ENCODE peak calls at places on chromosomes 2 and 18, in five cellular contexts. U, G, R, H and E are unnamed samples.

GRCh38 chr2:85259101-85259590 is 68.6 kb downstream of the TGOLN2 start:
- DNase-seq in U (no peak), H (peak; percentile 43), R (peak; percentile 60), G (no peak), E (peak; percentile 31)

GRCh38 chr2:239376351-239376750 is 24.5 kb downstream of the HDAC4 start:
- DNase-seq in H (peak; percentile 64), G (no peak), R (no peak), U (no peak), E (no peak)

GRCh38 chr2:197163755-197164753 is 146.5 kb downstream of the ANKRD44 start:
- DNase-seq in R (no peak), G (peak; percentile 27), H (no peak), U (no peak), E (peak; percentile 83)

GRCh38 chr2:113309655-113310387 is 31.1 kb upstream of the PAX8 start:
- DNase-seq in G (no peak), H (no peak), U (no peak), R (peak; percentile 18), E (no peak)

GRCh38 chr2:205872716-205873115 is 190.4 kb downstream of the NRP2 start:
- DNase-seq in R (no peak), H (no peak), G (no peak), U (no peak), E (no peak)

GRCh38 chr18:56574827-56575226 is 63.6 kb downstream of the TXNL1 start:
- DNase-seq in R (no peak), H (no peak), G (no peak), U (no peak), E (no peak)

GRCh38 chr2:97005353-97005752 is 19.0 kb upstream of the FAM178B start:
- DNase-seq in R (no peak), H (no peak), G (no peak), U (no peak), E (no peak)

GRCh38 chr2:16745466-16745865 is 79.8 kb upstream of the CYRIA start:
- DNase-seq in U (no peak), R (no peak), H (no peak), G (no peak), E (no peak)

GRCh38 chr2:158199928-158200650 is 98.4 kb downstream of the UPP2 start:
- DNase-seq in H (no peak), G (no peak), R (no peak), U (no peak), E (no peak)

GRCh38 chr18:47968006-47968676 is 37.7 kb upstream of the SMAD2 start:
- DNase-seq in G (no peak), R (peak; percentile 21), H (no peak), U (no peak), E (peak; percentile 8)

GRCh38 chr2:53490659-53491058 is 276.9 kb upstream of the CHAC2 start:
- DNase-seq in H (no peak), U (peak; percentile 12), G (no peak), R (peak; percentile 59), E (peak; percentile 22)

GRCh38 chr2:45470531-45470930 is 140.5 kb downstream of the SRBD1 start:
- DNase-seq in R (peak; percentile 43), H (no peak), U (no peak), G (no peak), E (no peak)

GRCh38 chr18:63159590-63159989 is 160.0 kb downstream of the BCL2 start:
- DNase-seq in R (no peak), U (no peak), G (no peak), H (no peak), E (no peak)

GRCh38 chr2:86301010-86301409 is 36.4 kb downstream of the REEP1 start:
- DNase-seq in U (no peak), R (peak; percentile 6), G (no peak), H (no peak), E (no peak)

GRCh38 chr2:44758591-44758990 is 182.9 kb upstream of the SIX3 start:
- DNase-seq in G (no peak), H (no peak), R (no peak), U (no peak), E (no peak)

GRCh38 chr18:45521777-45522176 is 93.5 kb upstream of the SLC14A2 start:
- DNase-seq in H (no peak), R (no peak), U (no peak), G (no peak), E (no peak)

GRCh38 chr2:26088038-26088643 is 54.3 kb downstream of the RAB10 start:
- DNase-seq in U (no peak), R (peak; percentile 43), H (no peak), G (no peak), E (peak; percentile 7)

GRCh38 chr2:71498261-71498701 is 44.9 kb downstream of the DYSF start:
- DNase-seq in G (no peak), U (no peak), R (peak; percentile 98), H (no peak), E (no peak)

GRCh38 chr18:68414407-68414806 is 300.5 kb downstream of the TMX3 start:
- DNase-seq in H (no peak), G (no peak), U (no peak), R (no peak), E (no peak)

GRCh38 chr2:219344756-219345458 is 12.4 kb upstream of the RESP18 start:
- DNase-seq in H (no peak), U (no peak), G (no peak), R (peak; percentile 59), E (no peak)

GRCh38 chr2:129860088-129860487 is 119.4 kb upstream of the RAB6C start:
- DNase-seq in G (no peak), H (no peak), U (no peak), R (no peak), E (no peak)

GRCh38 chr18:46335551-46336059 is 231.4 kb downstream of the HAUS1 start:
- DNase-seq in U (no peak), G (no peak), H (peak; percentile 57), R (no peak), E (peak; percentile 52)

GRCh38 chr2:199228887-199229819 is 228.6 kb downstream of the SATB2 start:
- DNase-seq in R (peak; percentile 97), H (peak; percentile 49), G (no peak), U (no peak), E (no peak)

GRCh38 chr2:68284896-68285295 is 32.6 kb upstream of the PPP3R1 start:
- DNase-seq in H (no peak), G (no peak), R (peak; percentile 69), U (no peak), E (no peak)

GRCh38 chr2:179842498-179843153 is 18.8 kb downstream of the ZNF385B start:
- DNase-seq in G (peak; percentile 14), H (no peak), R (peak; percentile 33), U (no peak), E (peak; percentile 51)

GRCh38 chr2:64737547-64737946 is 83.8 kb upstream of the SERTAD2 start:
- DNase-seq in H (no peak), U (no peak), R (no peak), G (no peak), E (no peak)

GRCh38 chr2:42053791-42054656 is 6.2 kb downstream of the PKDCC start:
- DNase-seq in U (no peak), H (peak; percentile 71), G (no peak), R (no peak), E (no peak)

GRCh38 chr2:9629222-9630000 is 1.4 kb downstream of the YWHAQ start:
- DNase-seq in R (peak; percentile 72), U (no peak), H (no peak), G (no peak), E (no peak)

GRCh38 chr2:9737053-9737875 is 106.0 kb upstream of the TAF1B start:
- DNase-seq in H (no peak), G (no peak), R (peak; percentile 48), U (no peak), E (no peak)

GRCh38 chr2:88656690-88657089 is 29.4 kb upstream of the EIF2AK3 start:
- DNase-seq in H (no peak), U (no peak), G (no peak), R (peak; percentile 61), E (no peak)

GRCh38 chr2:237083026-237083425 is 2.7 kb upstream of the COPS8 start:
- DNase-seq in R (no peak), G (no peak), H (no peak), U (no peak), E (no peak)

GRCh38 chr2:237090906-237091305 is 5.2 kb downstream of the COPS8 start:
- DNase-seq in R (no peak), H (no peak), G (no peak), U (no peak), E (no peak)

GRCh38 chr2:237084444-237084843 is 1.2 kb upstream of the COPS8 start:
- DNase-seq in R (no peak), U (no peak), H (no peak), G (no peak), E (no peak)

GRCh38 chr2:237081596-237081995 is 4.1 kb upstream of the COPS8 start:
- DNase-seq in H (no peak), U (no peak), R (no peak), G (no peak), E (no peak)

GRCh38 chr2:237085261-237086221 is at the start of gene COPS8:
- DNase-seq in G (peak; percentile 80), R (peak; percentile 93), H (peak; percentile 99), U (peak; percentile 95), E (peak; percentile 93)
- TF ChIP-seq CTCF in G (peak; percentile 48), R (peak; percentile 23), H (no peak), U (no peak), E (peak; percentile 10)

GRCh38 chr18:11154369-11154982 is 5.1 kb upstream of the PIEZO2 start:
- DNase-seq in H (no peak), G (no peak), R (peak; percentile 74), U (no peak), E (no peak)
- TF ChIP-seq CTCF in H (no peak), G (peak; percentile 72), R (peak; percentile 33), U (peak; percentile 27), E (peak; percentile 60)

DNA sequence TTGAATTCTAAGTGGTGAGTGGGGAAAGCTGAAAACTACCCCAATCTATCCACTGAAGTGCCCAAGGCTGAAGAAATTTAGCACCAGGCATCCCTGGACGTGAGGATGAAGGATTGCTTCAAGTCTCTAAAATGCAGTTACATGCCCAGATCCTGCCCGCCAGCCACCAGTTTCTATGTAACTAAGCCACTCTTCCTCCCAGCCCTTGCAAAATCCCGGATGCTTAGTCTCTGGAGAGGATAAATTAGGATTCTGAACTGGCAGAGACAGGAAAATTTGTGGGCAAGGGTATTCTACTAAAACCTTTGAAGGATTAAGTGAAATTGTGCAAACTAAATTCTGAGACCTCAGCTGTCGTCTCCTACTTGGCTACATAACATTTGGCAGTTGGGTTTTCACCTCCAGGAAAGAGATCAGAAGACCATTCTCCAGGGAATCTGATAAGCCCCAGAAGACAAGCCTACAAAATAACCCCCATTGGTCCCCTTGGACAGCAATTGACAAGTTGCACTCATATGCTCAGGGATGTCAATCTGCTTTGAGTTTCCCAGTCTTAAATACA is 93.9 kb upstream of the CD226 start:
- DNase-seq in U (no peak), G (no peak), H (no peak), R (no peak), E (no peak)
- TF ChIP-seq CTCF in U (no peak), G (no peak), H (no peak), R (no peak), E (no peak)

GRCh38 chr2:201257381-201257940 is 2.9 kb upstream of the CASP8 start:
- DNase-seq in U (peak; percentile 37), G (no peak), H (peak; percentile 89), R (no peak), E (no peak)

GRCh38 chr2:201256001-201256544 is 4.3 kb upstream of the CASP8 start:
- DNase-seq in U (no peak), R (no peak), H (no peak), G (no peak), E (no peak)

GRCh38 chr2:201259216-201259615 is 1.1 kb upstream of the CASP8 start:
- DNase-seq in G (no peak), U (no peak), R (no peak), H (no peak), E (no peak)

GRCh38 chr2:201258666-201258999 is 1.7 kb upstream of the CASP8 start:
- DNase-seq in H (no peak), U (no peak), G (no peak), R (no peak), E (no peak)

GRCh38 chr2:201257941-201258665 is 2.2 kb upstream of the CASP8 start:
- DNase-seq in R (peak; percentile 92), G (no peak), H (peak; percentile 94), U (peak; percentile 67), E (no peak)
- TF ChIP-seq CTCF in R (peak; percentile 21), G (no peak), H (no peak), U (no peak), E (no peak)